ENCODE peak calls at places on chromosome 1, in ten cellular contexts. X is suprapubic skin, B is transverse colon, Q is HepG2, W is SK-N-SH, G is K562, I is GM12878, T is sigmoid colon, S is H1, R is upper lobe of left lung. E is an unnamed sample.

GRCh38 chr1:11273595-11274234 is 717 bp downstream of the UBIAD1 start:
- DNase-seq in S (no peak), W (no peak), T (no peak), I (no peak), R (no peak), B (no peak), Q (no peak), X (no peak), G (peak), E (no peak)

GRCh38 chr1:32893198-32894018 is 7.1 kb downstream of the HPCA start:
- DNase-seq in B (peak), X (no peak), W (peak), R (no peak), T (peak), S (no peak), Q (no peak), I (no peak), G (peak), E (peak)

GRCh38 chr1:78370356-78370755 is 120.4 kb upstream of the PTGFR start:
- DNase-seq in G (no peak), R (peak), W (no peak), T (no peak), S (no peak), I (no peak), B (no peak), Q (no peak), X (no peak), E (no peak)

GRCh38 chr1:228210684-228211083 is 2.8 kb downstream of the OBSCN start:
- DNase-seq in T (no peak), X (peak), Q (no peak), S (no peak), W (no peak), G (no peak), I (no peak), R (no peak), B (no peak), E (no peak)

GRCh38 chr1:48691429-48692001 is 85.2 kb downstream of the BEND5 start:
- DNase-seq in G (no peak), B (no peak), R (no peak), T (no peak), I (no peak), W (no peak), X (no peak), Q (no peak), S (no peak), E (no peak)

GRCh38 chr1:115086176-115086830 is 3.0 kb downstream of the TSPAN2 start:
- DNase-seq in S (no peak), W (no peak), R (no peak), G (no peak), T (peak), B (no peak), Q (no peak), X (no peak), I (no peak), E (no peak)

GRCh38 chr1:226699166-226699565 is 39.9 kb downstream of the ITPKB start:
- DNase-seq in Q (no peak), W (no peak), R (no peak), X (no peak), G (no peak), S (no peak), I (no peak), T (no peak), B (no peak), E (no peak)

GRCh38 chr1:205337481-205337880 is 15.9 kb upstream of the NUAK2 start:
- DNase-seq in W (no peak), T (no peak), G (no peak), Q (no peak), X (no peak), R (no peak), B (no peak), I (no peak), S (no peak), E (no peak)

GRCh38 chr1:190373705-190374336 is 103.8 kb downstream of the BRINP3 start:
- DNase-seq in B (no peak), T (no peak), I (no peak), S (no peak), W (peak), R (no peak), Q (peak), X (no peak), G (no peak), E (no peak)

GRCh38 chr1:226073184-226073950 is 10.9 kb downstream of the H3-3A start:
- DNase-seq in Q (no peak), G (no peak), I (no peak), S (no peak), W (no peak), R (no peak), X (no peak), T (no peak), B (no peak), E (no peak)

GRCh38 chr1:3706651-3707297 is 45.5 kb upstream of the CCDC27 start:
- DNase-seq in Q (no peak), X (no peak), I (no peak), G (no peak), R (no peak), T (no peak), W (no peak), B (no peak), S (no peak), E (no peak)

GRCh38 chr1:23214640-23215039 is 2.7 kb downstream of the HTR1D start:
- DNase-seq in S (no peak), W (no peak), T (no peak), X (no peak), G (peak), B (no peak), I (no peak), R (no peak), Q (no peak), E (no peak)

GRCh38 chr1:228246216-228246900 is 38.5 kb downstream of the OBSCN start:
- DNase-seq in B (no peak), G (no peak), T (no peak), X (no peak), I (no peak), S (no peak), R (no peak), Q (no peak), W (no peak), E (no peak)

GRCh38 chr1:109161836-109162606 is 48.1 kb downstream of the ELAPOR1 start:
- DNase-seq in T (peak), W (no peak), I (peak), X (no peak), R (peak), S (no peak), Q (no peak), G (no peak), B (no peak), E (no peak)

GRCh38 chr1:2926447-2927055 is 94.7 kb upstream of the ACTRT2 start:
- DNase-seq in B (no peak), T (no peak), Q (no peak), G (no peak), S (no peak), R (no peak), X (no peak), W (no peak), I (no peak), E (no peak)

GRCh38 chr1:80054129-80054528 is 1047.6 kb upstream of the ADGRL4 start:
- DNase-seq in B (no peak), Q (no peak), I (no peak), G (peak), W (peak), X (no peak), S (no peak), R (peak), T (peak), E (no peak)

GRCh38 chr1:12159826-12160225 is 7.0 kb upstream of the TNFRSF1B start:
- DNase-seq in R (no peak), Q (no peak), T (no peak), I (no peak), B (no peak), W (no peak), G (no peak), X (no peak), S (no peak), E (no peak)

GRCh38 chr1:205451202-205451601 is 4.6 kb downstream of the BLACAT1 start:
- DNase-seq in R (no peak), Q (peak), T (no peak), W (no peak), B (no peak), I (no peak), X (no peak), G (no peak), S (no peak), E (no peak)

GRCh38 chr1:32208891-32209309 is at the start of gene DCDC2B:
- DNase-seq in W (peak), X (no peak), Q (peak), R (peak), B (peak), S (no peak), G (no peak), T (no peak), I (no peak), E (peak)

GRCh38 chr1:30891223-30891552 is 17.4 kb downstream of the SDC3 start:
- DNase-seq in G (no peak), S (no peak), W (no peak), I (no peak), B (no peak), X (no peak), Q (no peak), R (no peak), T (no peak), E (no peak)

GRCh38 chr1:234899041-234899787 is 229.4 kb downstream of the TOMM20 start:
- DNase-seq in R (peak), T (peak), S (no peak), I (no peak), W (no peak), B (no peak), X (no peak), Q (peak), G (peak), E (peak)

GRCh38 chr1:226349801-226350503 is 41.0 kb upstream of the LIN9 start:
- DNase-seq in B (no peak), G (peak), X (no peak), W (peak), T (no peak), I (no peak), S (no peak), Q (no peak), R (no peak), E (peak)

GRCh38 chr1:65948609-65949229 is 156.0 kb downstream of the PDE4B start:
- DNase-seq in R (no peak), X (no peak), S (no peak), I (no peak), Q (no peak), T (no peak), B (peak), W (no peak), G (peak), E (no peak)

DNA sequence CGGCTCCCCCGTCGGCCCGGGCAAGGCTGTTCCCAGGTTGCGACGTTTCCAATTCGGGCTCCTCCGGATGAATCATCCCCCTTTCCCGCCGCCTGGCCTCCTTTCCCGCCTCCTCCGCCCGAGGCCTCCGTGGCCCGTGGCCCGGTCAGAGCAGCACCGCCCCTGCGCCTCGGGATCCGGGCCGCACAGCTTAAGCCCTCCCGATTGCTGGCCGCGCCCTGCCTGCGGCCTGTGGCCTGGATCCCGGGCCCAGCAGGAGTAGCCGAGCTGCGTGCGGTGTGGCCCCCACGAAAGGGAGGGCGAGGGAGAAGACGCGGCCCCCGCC is 1.1 kb downstream of the TMEM200B start:
- DNase-seq in B (peak), I (no peak), Q (no peak), X (peak), R (no peak), S (no peak), G (no peak), W (peak), T (peak), E (peak)
- TF ChIP-seq POLR2AphosphoS5 in B (peak), I (no peak), Q (no peak), X (peak), R (no peak), S (no peak), G (no peak), W (no peak), T (peak), E (peak)

DNA sequence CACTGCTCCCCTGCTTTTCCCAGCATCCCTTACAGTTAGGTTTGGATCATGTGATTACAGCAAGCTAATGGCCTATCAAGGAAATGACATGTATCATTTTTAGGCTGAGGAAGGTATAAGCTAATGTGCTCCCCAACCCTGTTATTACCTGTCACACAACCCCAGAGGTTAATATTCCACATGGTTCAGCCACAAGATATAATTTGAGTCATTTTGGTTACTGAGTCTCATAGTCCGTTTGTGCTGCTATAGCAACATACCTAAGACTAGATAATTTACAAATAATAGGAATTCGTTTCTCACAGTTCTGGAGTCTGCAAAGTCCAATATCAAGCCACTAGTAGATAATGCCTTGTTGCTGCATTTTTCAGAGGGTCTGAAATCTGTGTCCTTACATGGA is 29.1 kb upstream of the SLC16A1 start:
- DNase-seq in B (no peak), X (no peak), W (no peak), I (peak), G (no peak), R (no peak), T (no peak), Q (no peak), S (no peak), E (no peak)
- TF ChIP-seq EP300 in B (no peak), X (no peak), W (no peak), I (peak), G (no peak), R (no peak), T (no peak), Q (no peak), S (no peak), E (no peak)

DNA sequence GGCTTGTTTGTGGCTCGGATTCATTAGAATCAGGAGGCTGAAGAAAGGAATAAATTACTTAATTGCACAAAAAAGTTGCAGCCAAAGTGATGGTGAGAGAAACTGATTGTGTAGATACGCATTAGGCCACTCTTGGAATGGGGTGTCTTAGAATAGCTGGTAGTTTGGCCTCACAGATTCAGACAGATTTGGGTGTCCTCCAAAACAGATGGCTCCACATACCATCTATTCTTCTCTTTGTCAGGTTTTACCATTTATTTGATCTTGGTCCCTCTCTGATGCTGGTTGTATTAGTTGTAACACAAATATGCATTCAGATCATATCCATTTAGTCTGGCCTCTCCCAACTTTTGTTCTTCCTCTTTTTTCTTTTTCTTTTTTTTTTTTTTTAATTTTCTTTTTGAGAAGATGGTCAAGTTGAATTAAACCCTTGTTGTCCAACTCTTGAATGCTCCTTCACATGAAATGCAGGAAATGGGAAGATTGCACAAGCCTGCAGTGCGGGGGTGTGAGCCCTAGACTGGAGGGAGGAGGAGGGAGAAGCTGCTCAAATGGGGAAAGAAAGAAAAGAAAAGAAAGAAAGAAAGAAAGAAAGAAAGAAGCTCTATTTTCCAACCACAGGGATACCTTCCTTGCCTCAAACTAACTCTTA is 275.8 kb downstream of the RPS6KC1 start:
- DNase-seq in S (no peak), Q (no peak), W (no peak), B (peak), G (no peak), X (no peak), T (no peak), I (no peak), R (peak), E (no peak)
- H3K4me3 ChIP-seq in S (no peak), Q (no peak), W (no peak), B (no peak), G (no peak), X (no peak), T (no peak), I (no peak), R (no peak), E (no peak)

GRCh38 chr1:44775930-44776748 is 799 bp downstream of the RPS8 start:
- DNase-seq in B (peak), W (no peak), X (no peak), R (peak), T (no peak), G (peak), I (no peak), S (no peak), Q (no peak), E (no peak)
- TF ChIP-seq POLR2AphosphoS5 in B (no peak), W (no peak), X (no peak), R (no peak), T (no peak), G (no peak), I (no peak), S (peak), Q (no peak), E (no peak)

GRCh38 chr1:9822490-9822889 is 1.3 kb downstream of the CLSTN1 start:
- DNase-seq in R (no peak), S (no peak), G (no peak), B (no peak), X (no peak), T (no peak), Q (no peak), I (no peak), W (no peak), E (no peak)

GRCh38 chr1:9823693-9823942 is 147 bp downstream of the CLSTN1 start:
- DNase-seq in B (no peak), W (peak), X (no peak), R (no peak), T (no peak), S (no peak), Q (no peak), G (no peak), I (no peak), E (no peak)

GRCh38 chr1:9821710-9822109 is 2.1 kb downstream of the CLSTN1 start:
- DNase-seq in X (no peak), Q (no peak), T (no peak), R (no peak), S (no peak), B (no peak), I (no peak), W (no peak), G (no peak), E (no peak)

GRCh38 chr1:9823943-9824701 is at the start of gene CLSTN1:
- DNase-seq in X (peak), W (peak), B (peak), G (peak), T (peak), R (peak), S (no peak), I (peak), Q (peak), E (peak)

DNA sequence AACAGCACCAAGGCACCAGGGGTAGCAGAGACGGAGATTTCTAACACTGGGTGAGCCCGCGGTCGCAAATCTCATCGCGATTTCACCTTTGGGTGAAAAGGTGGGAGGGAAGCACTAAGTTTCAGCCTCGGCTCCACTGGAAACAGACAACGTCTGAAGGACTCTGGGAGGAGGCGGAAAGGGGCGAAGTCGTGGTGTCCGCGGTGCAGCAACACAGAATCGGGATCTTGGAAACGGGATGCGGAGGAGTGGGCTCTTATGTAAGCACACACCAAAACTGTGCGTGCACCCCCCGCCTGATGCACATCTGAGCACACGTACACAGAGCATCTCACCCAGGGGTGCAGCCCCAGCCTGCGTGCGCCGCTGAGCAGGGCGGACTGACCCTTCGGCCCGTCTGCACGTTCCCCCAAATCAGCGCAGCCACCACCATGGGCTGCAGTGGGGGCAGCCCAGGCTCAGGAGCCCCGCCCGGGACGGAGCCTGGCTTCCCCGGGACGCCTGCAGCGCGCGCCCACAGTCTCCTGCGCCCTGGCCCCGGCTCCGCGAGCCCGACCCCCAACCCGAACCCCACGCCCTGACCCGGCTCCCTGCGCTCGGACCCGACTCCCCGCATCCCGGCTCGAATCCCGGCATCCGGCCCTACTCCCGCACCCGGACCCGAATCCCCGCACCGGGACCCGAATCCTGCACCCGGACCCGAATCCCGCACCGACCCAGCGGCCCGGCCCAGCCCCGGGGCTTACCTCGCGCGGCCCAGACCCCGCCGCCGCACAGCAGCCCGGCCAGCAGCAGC is 670 bp downstream of the CLSTN1 start:
- DNase-seq in T (peak), R (no peak), W (no peak), S (no peak), G (peak), I (no peak), Q (no peak), X (peak), B (peak), E (no peak)
- TF ChIP-seq EP300 in T (no peak), R (no peak), W (no peak), S (no peak), G (no peak), I (no peak), Q (no peak), X (no peak), B (no peak), E (no peak)

GRCh38 chr1:1361982-1362423 is 3.6 kb upstream of the MXRA8 start:
- DNase-seq in S (no peak), X (no peak), T (peak), Q (peak), R (no peak), G (no peak), I (no peak), W (no peak), B (peak), E (no peak)
- H3K4me3 ChIP-seq in S (no peak), X (peak), T (no peak), Q (peak), R (no peak), G (no peak), I (no peak), W (no peak), B (no peak), E (no peak)

GRCh38 chr1:53440633-53441032 is 18.6 kb upstream of the DMRTB1 start:
- DNase-seq in Q (no peak), S (no peak), X (no peak), G (no peak), T (no peak), W (no peak), R (no peak), I (no peak), B (no peak), E (no peak)
- TF ChIP-seq POLR2AphosphoS5 in Q (no peak), S (no peak), X (no peak), G (no peak), T (no peak), W (no peak), R (no peak), I (no peak), B (no peak), E (no peak)

DNA sequence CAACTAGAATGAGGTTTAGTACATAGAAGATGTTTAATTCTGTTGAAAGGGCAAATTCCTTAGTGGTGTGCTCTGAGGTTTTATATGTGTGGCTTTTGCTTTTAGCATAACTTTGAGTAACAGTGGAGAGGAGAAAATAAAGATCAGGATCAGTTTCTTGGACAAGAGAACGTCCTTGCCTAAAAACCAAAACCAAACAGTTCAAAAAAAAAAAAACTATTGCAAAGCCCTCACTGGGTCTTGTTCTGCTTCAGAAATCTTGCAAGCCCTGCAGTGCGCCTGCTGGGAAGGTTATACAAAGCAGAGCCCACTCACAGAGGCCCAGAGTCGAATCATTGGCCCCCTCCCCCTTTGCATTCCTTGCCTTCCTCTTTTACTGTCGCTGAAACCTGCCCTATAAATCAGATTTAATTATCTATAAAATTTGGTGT is 201.7 kb upstream of the PTBP2 start:
- DNase-seq in R (no peak), B (no peak), W (no peak), T (peak), Q (no peak), I (no peak), X (no peak), G (no peak), S (no peak), E (no peak)
- TF ChIP-seq EP300 in R (no peak), B (no peak), W (no peak), T (no peak), Q (no peak), I (no peak), X (no peak), G (no peak), S (no peak), E (no peak)

GRCh38 chr1:7459915-7460314 is 311.2 kb upstream of the VAMP3 start:
- DNase-seq in I (no peak), Q (no peak), W (no peak), X (no peak), T (no peak), S (no peak), G (no peak), R (no peak), B (no peak), E (no peak)
- H3K4me3 ChIP-seq in I (no peak), Q (no peak), W (no peak), X (no peak), T (no peak), S (no peak), G (no peak), R (no peak), B (no peak), E (no peak)

E was measured in stomach.